ENCODE peak calls at places on chromosomes 12 and 14, in four cellular contexts. J is HepG2, Y is stomach, V is sigmoid colon. C is an unnamed sample.

GRCh38 chr12:27864521-27864920 is 84.5 kb upstream of the MANSC4 start:
- DNase-seq in J (no peak), Y (no peak), V (no peak), C (no peak)

GRCh38 chr14:29222671-29223268 is 456.2 kb downstream of the FOXG1 start:
- DNase-seq in J (peak; percentile 63), Y (no peak), V (no peak), C (no peak)

GRCh38 chr14:94312481-94313246 is 10.5 kb downstream of the SERPINA6 start:
- DNase-seq in J (no peak), Y (no peak), V (no peak), C (no peak)

GRCh38 chr14:101087614-101088394 is 184.3 kb upstream of the RTL1 start:
- DNase-seq in J (no peak), Y (peak; percentile 7), V (no peak), C (peak; percentile 45)

GRCh38 chr12:113700943-113701342 is 229.3 kb upstream of the LHX5 start:
- DNase-seq in J (no peak), Y (no peak), V (no peak), C (no peak)

GRCh38 chr12:103561174-103561573 is 25.9 kb upstream of the STAB2 start:
- DNase-seq in J (no peak), Y (no peak), V (no peak), C (no peak)

GRCh38 chr14:77151245-77151644 is 9.7 kb upstream of the ZDHHC22 start:
- DNase-seq in J (no peak), Y (no peak), V (peak; percentile 17), C (peak; percentile 35)

GRCh38 chr12:29782285-29782820 is 1.4 kb downstream of the TMTC1 start:
- DNase-seq in J (no peak), Y (no peak), V (no peak), C (no peak)

GRCh38 chr12:6462234-6462995 is 8.1 kb downstream of the VAMP1 start:
- DNase-seq in J (no peak), Y (no peak), V (no peak), C (no peak)

GRCh38 chr14:77314043-77314442 is 6.6 kb downstream of the POMT2 start:
- DNase-seq in J (no peak), Y (no peak), V (peak; percentile 60), C (no peak)

GRCh38 chr14:99287269-99287942 is 15.4 kb upstream of the BCL11B start:
- DNase-seq in J (no peak), Y (no peak), V (no peak), C (no peak)

GRCh38 chr12:103687262-103687661 is 100.2 kb downstream of the STAB2 start:
- DNase-seq in J (no peak), Y (no peak), V (no peak), C (no peak)

GRCh38 chr12:116919706-116920485 is 9.1 kb downstream of the FBXW8 start:
- DNase-seq in J (no peak), Y (no peak), V (no peak), C (no peak)

GRCh38 chr12:77847665-77848431 is 17.2 kb downstream of the NAV3 start:
- DNase-seq in J (no peak), Y (no peak), V (no peak), C (no peak)

GRCh38 chr12:76820888-76821482 is 57.1 kb downstream of the ZDHHC17 start:
- DNase-seq in J (peak; percentile 35), Y (no peak), V (no peak), C (no peak)

GRCh38 chr14:105469456-105470162 is 5.0 kb upstream of the CRIP2 start:
- DNase-seq in J (no peak), Y (peak; percentile 57), V (no peak), C (no peak)

GRCh38 chr12:95738024-95738611 is 52.4 kb downstream of the NTN4 start:
- DNase-seq in J (peak; percentile 84), Y (peak; percentile 71), V (no peak), C (no peak)

GRCh38 chr14:59161571-59162175 is 26.8 kb upstream of the DAAM1 start:
- DNase-seq in J (peak; percentile 94), Y (no peak), V (no peak), C (no peak)

GRCh38 chr12:100576311-100577036 is 3.0 kb downstream of the GAS2L3 start:
- DNase-seq in J (no peak), Y (no peak), V (no peak), C (no peak)

GRCh38 chr12:100572184-100572583 is 1.3 kb upstream of the GAS2L3 start:
- DNase-seq in J (no peak), Y (no peak), V (no peak), C (no peak)

GRCh38 chr12:100574262-100575074 is 984 bp downstream of the GAS2L3 start:
- DNase-seq in J (no peak), Y (no peak), V (no peak), C (peak; percentile 65)

GRCh38 chr12:100573499-100574261 is at the start of gene GAS2L3:
- DNase-seq in J (peak; percentile 83), Y (peak; percentile 91), V (peak; percentile 92), C (peak; percentile 90)

GRCh38 chr12:100573168-100573498 is 351 bp upstream of the GAS2L3 start:
- DNase-seq in J (no peak), Y (no peak), V (no peak), C (no peak)
- H3K27ac ChIP-seq in J (peak overlapping the region; percentile 68), Y (peak overlapping the region; percentile 83), V (peak overlapping the region; percentile 74), C (peak overlapping the region; percentile 81)

GRCh38 chr12:64088431-64089349 is 133.4 kb downstream of the KICS2 start:
- DNase-seq in J (peak; percentile 39), Y (peak; percentile 75), V (peak; percentile 82), C (no peak)
- TF ChIP-seq POLR2AphosphoS5 in J (no peak), Y (peak; percentile 88), V (no peak), C (peak; percentile 75)

DNA sequence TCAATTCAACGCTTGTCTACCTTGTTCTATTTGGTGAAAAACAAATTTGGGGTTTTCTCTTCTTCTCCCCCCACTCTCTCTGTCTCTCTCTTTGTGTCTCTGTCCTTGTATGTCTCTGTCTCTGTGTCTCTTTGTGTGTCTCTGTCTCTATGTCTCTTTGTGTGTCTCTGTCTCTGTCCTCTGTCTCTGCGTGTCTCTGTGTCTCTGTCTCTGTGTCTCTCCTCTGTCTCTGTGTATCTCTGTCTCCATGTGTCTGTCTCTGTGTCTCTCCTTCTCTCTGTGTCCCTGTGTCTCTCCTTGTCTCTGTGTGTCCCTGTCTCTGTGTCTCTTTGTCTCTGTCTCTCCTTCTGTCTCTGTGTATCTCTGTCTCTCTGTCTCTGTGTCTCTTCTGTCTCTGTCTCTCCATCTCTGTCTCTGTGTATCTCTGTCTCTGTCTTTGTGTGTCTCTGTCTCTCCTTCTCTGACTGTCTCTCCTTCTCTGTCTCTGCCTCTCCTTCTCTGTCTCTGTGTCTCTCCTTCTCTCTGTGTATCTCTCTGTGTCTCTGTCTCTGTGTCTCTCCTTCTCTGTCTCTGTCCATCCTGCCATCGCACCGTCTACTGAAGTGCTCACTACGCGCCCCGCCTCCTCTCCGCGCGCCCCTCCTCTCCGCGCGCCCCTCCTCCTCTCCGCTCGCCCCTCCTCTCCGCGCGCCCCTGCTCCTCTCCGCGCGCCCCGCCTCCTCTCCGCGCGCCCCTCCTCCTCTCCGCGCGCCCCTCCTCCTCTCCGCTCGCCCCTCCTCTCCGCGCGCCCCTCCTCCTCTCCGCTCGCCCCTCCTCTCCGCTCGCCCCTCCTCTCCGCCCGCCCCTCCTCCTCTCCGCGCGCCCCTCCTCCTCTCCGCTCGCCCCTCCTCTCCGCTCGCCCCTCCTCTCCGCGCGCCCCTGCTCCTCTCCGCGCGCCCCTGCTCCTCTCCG is 12.8 kb downstream of the LRCOL1 start:
- DNase-seq in J (no peak), Y (no peak), V (no peak), C (no peak)
- H3K4me1 ChIP-seq in J (peaks cover 44% of the 10 kb centered on the region), Y (peaks cover 31% of the 10 kb centered on the region), V (peaks cover 24% of the 10 kb centered on the region), C (peaks cover 31% of the 10 kb centered on the region)

DNA sequence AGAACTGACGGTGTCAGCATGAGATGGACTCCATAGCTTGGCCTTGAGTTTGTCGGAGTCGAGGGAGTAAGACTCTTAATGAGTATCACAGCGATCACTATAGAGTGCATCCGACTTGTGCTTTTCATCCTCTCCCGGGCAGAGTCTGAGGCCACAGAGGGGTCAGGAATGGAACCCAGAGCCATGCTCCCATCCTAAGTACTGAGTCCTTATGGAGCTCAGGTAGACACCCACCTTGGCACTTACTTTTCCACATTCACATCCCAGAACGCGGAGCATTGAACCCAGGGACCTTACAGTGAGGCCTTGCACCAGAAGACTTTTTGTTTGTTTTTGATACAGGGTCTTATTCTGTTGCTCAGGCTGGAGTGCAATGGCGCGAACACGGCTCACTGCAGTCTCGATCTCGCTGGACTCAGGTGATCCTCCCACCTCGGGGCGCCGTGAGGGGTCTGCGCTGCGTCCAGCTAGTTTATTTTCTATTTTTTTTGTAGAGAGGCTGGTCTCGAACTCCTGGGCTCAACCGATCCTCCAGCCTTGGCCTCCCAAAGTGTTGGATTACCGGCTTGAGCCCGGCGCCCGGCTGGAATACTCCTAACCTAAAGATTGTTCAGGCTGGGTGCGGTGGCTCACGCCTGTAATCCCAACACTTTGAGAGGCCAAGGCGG is 736 bp upstream of the SRSF9 start:
- DNase-seq in J (peak; percentile 15), Y (no peak), V (no peak), C (no peak)
- H3K27ac ChIP-seq in J (peak overlapping the region; percentile 78), Y (peak overlapping the region; percentile 94), V (peak overlapping the region; percentile 93), C (peak overlapping the region; percentile 96)

GRCh38 chr14:70416717-70417349 is at the start of gene SYNJ2BP:
- DNase-seq in J (peak; percentile 76), Y (peak; percentile 90), V (peak; percentile 80), C (no peak)
- TF ChIP-seq POLR2AphosphoS5 in J (peak; percentile 78), Y (peak; percentile 87), V (peak; percentile 49), C (no peak)

GRCh38 chr14:33765251-33765650 is 185.6 kb downstream of the EGLN3 start:
- DNase-seq in J (no peak), Y (no peak), V (no peak), C (no peak)
- H3K4me1 ChIP-seq in J (no peaks in the 10 kb centered on the region), Y (no peaks in the 10 kb centered on the region), V (peaks cover 7% of the 10 kb centered on the region), C (peaks cover 6% of the 10 kb centered on the region)

GRCh38 chr12:24719293-24719721 is 229.6 kb downstream of the BCAT1 start:
- DNase-seq in J (no peak), Y (no peak), V (no peak), C (no peak)
- H3K27ac ChIP-seq in J (no peak overlapping the region), Y (no peak overlapping the region), V (no peak overlapping the region), C (no peak overlapping the region)